ENCODE peak calls at places on chromosome 16, in six cellular contexts. One of them, this sample, is unnamed.

GRCh38 chr16:2858245-2859025 is 465 bp upstream of the PRSS22 start:
- DNase-seq in heart right ventricle: no peak
- DNase-seq in tibial artery: no peak
- DNase-seq in AG10803: no peak
- DNase-seq in HFF-Myc: no peak
- DNase-seq in GM23338: peak
- DNase-seq in this sample: no peak

GRCh38 chr16:67924140-67924906 is 7.3 kb downstream of the CTRL start:
- DNase-seq in GM23338: no peak
- DNase-seq in HFF-Myc: no peak
- DNase-seq in tibial artery: no peak
- DNase-seq in AG10803: no peak
- DNase-seq in heart right ventricle: no peak
- DNase-seq in this sample: no peak

GRCh38 chr16:52446076-52446475 is 100.9 kb downstream of the TOX3 start:
- DNase-seq in heart right ventricle: no peak
- DNase-seq in GM23338: no peak
- DNase-seq in AG10803: no peak
- DNase-seq in HFF-Myc: no peak
- DNase-seq in tibial artery: no peak
- DNase-seq in this sample: no peak

GRCh38 chr16:68237243-68238028 is 1.5 kb upstream of the ESRP2 start:
- DNase-seq in heart right ventricle: peak
- DNase-seq in tibial artery: peak
- DNase-seq in AG10803: peak
- DNase-seq in HFF-Myc: peak
- DNase-seq in GM23338: peak
- DNase-seq in this sample: peak

GRCh38 chr16:83817022-83817421 is 9.2 kb downstream of the HSBP1 start:
- DNase-seq in heart right ventricle: no peak
- DNase-seq in AG10803: no peak
- DNase-seq in HFF-Myc: no peak
- DNase-seq in tibial artery: no peak
- DNase-seq in GM23338: no peak
- DNase-seq in this sample: no peak

GRCh38 chr16:84699712-84700517 is at the start of gene USP10:
- DNase-seq in tibial artery: peak
- DNase-seq in heart right ventricle: peak
- DNase-seq in AG10803: peak
- DNase-seq in HFF-Myc: no peak
- DNase-seq in GM23338: peak
- DNase-seq in this sample: no peak

GRCh38 chr16:48347980-48348379 is 37.2 kb downstream of the SIAH1 start:
- DNase-seq in heart right ventricle: no peak
- DNase-seq in GM23338: no peak
- DNase-seq in AG10803: no peak
- DNase-seq in tibial artery: no peak
- DNase-seq in HFF-Myc: no peak
- DNase-seq in this sample: no peak

GRCh38 chr16:345686-346231 is 6.8 kb downstream of the AXIN1 start:
- DNase-seq in tibial artery: no peak
- DNase-seq in heart right ventricle: no peak
- DNase-seq in GM23338: no peak
- DNase-seq in HFF-Myc: no peak
- DNase-seq in AG10803: no peak
- DNase-seq in this sample: no peak

GRCh38 chr16:27639588-27640276 is 89.8 kb downstream of the KATNIP start:
- DNase-seq in heart right ventricle: peak
- DNase-seq in AG10803: peak
- DNase-seq in GM23338: peak
- DNase-seq in HFF-Myc: peak
- DNase-seq in tibial artery: no peak
- DNase-seq in this sample: no peak

GRCh38 chr16:54587176-54587515 is 300.6 kb upstream of the IRX3 start:
- DNase-seq in HFF-Myc: no peak
- DNase-seq in tibial artery: no peak
- DNase-seq in AG10803: no peak
- DNase-seq in heart right ventricle: no peak
- DNase-seq in GM23338: no peak
- DNase-seq in this sample: no peak

GRCh38 chr16:54584121-54584520 is 297.5 kb upstream of the IRX3 start:
- DNase-seq in GM23338: no peak
- DNase-seq in AG10803: no peak
- DNase-seq in tibial artery: no peak
- DNase-seq in HFF-Myc: no peak
- DNase-seq in heart right ventricle: no peak
- DNase-seq in this sample: no peak

GRCh38 chr16:54585966-54586365 is 299.4 kb upstream of the IRX3 start:
- DNase-seq in tibial artery: no peak
- DNase-seq in heart right ventricle: no peak
- DNase-seq in AG10803: no peak
- DNase-seq in GM23338: no peak
- DNase-seq in HFF-Myc: no peak
- DNase-seq in this sample: no peak

GRCh38 chr16:54586474-54587175 is 300.0 kb upstream of the IRX3 start:
- DNase-seq in GM23338: no peak
- DNase-seq in tibial artery: no peak
- DNase-seq in AG10803: no peak
- DNase-seq in heart right ventricle: peak
- DNase-seq in HFF-Myc: no peak
- DNase-seq in this sample: no peak

GRCh38 chr16:54585094-54585493 is 298.5 kb upstream of the IRX3 start:
- DNase-seq in GM23338: peak
- DNase-seq in tibial artery: no peak
- DNase-seq in AG10803: no peak
- DNase-seq in HFF-Myc: no peak
- DNase-seq in heart right ventricle: no peak
- DNase-seq in this sample: no peak
- H3K4me3 ChIP-seq in GM23338: peak
- H3K4me3 ChIP-seq in tibial artery: no peak
- H3K4me3 ChIP-seq in AG10803: no peak
- H3K4me3 ChIP-seq in HFF-Myc: no peak
- H3K4me3 ChIP-seq in heart right ventricle: no peak
- H3K4me3 ChIP-seq in this sample: no peak

GRCh38 chr16:50178397-50179018 is 25.4 kb downstream of the TENT4B start:
- DNase-seq in heart right ventricle: no peak
- DNase-seq in GM23338: no peak
- DNase-seq in HFF-Myc: no peak
- DNase-seq in AG10803: peak
- DNase-seq in tibial artery: no peak
- DNase-seq in this sample: no peak
- TF ChIP-seq CTCF in heart right ventricle: no peak
- TF ChIP-seq CTCF in GM23338: no peak
- TF ChIP-seq CTCF in HFF-Myc: no peak
- TF ChIP-seq CTCF in AG10803: no peak
- TF ChIP-seq CTCF in tibial artery: no peak
- TF ChIP-seq CTCF in this sample: no peak

DNA sequence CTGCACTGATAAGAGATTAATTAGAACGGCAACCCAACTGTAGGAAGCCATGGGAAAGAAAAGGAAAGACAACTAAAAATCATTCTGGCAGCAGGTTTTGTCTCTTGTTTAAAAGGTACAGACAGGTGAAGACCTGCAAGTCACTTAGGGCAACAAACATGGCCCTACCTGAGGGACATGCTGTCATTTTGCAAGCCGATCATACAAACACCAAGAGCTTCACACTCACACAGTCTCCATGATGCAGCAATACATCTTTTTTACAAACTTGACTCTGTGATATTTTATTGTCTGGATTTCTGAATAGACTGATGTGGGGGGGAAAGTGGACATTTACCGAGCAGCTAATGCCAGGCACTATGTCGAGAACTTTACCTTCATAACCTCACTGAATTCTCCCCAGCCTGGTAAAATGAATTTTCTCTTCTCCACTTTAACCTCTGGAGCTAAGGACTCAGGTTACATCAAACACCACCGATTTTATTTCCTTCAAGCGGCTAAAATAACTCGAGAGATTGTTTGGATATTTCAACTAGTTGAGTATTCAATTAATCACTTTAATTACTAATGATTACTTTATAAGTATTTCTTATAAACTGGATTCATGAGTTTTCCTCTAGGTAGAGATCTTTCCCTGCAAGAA is 101.6 kb downstream of the PARN start:
- DNase-seq in HFF-Myc: no peak
- DNase-seq in tibial artery: no peak
- DNase-seq in heart right ventricle: no peak
- DNase-seq in GM23338: no peak
- DNase-seq in AG10803: no peak
- DNase-seq in this sample: no peak
- H3K4me3 ChIP-seq in HFF-Myc: no peak
- H3K4me3 ChIP-seq in tibial artery: peak
- H3K4me3 ChIP-seq in heart right ventricle: no peak
- H3K4me3 ChIP-seq in GM23338: peak
- H3K4me3 ChIP-seq in AG10803: peak
- H3K4me3 ChIP-seq in this sample: no peak

GRCh38 chr16:87806608-87807546 is 41.1 kb upstream of the KLHDC4 start:
- DNase-seq in HFF-Myc: peak
- DNase-seq in AG10803: peak
- DNase-seq in GM23338: no peak
- DNase-seq in heart right ventricle: peak
- DNase-seq in tibial artery: peak
- DNase-seq in this sample: no peak
- TF ChIP-seq CTCF in HFF-Myc: no peak
- TF ChIP-seq CTCF in AG10803: peak
- TF ChIP-seq CTCF in GM23338: no peak
- TF ChIP-seq CTCF in heart right ventricle: no peak
- TF ChIP-seq CTCF in tibial artery: no peak
- TF ChIP-seq CTCF in this sample: peak

GRCh38 chr16:71666928-71667707 is 41.1 kb downstream of the MARVELD3 start:
- DNase-seq in HFF-Myc: no peak
- DNase-seq in GM23338: no peak
- DNase-seq in heart right ventricle: no peak
- DNase-seq in tibial artery: no peak
- DNase-seq in AG10803: no peak
- DNase-seq in this sample: no peak
- H3K4me3 ChIP-seq in HFF-Myc: no peak
- H3K4me3 ChIP-seq in GM23338: no peak
- H3K4me3 ChIP-seq in heart right ventricle: no peak
- H3K4me3 ChIP-seq in tibial artery: no peak
- H3K4me3 ChIP-seq in AG10803: no peak
- H3K4me3 ChIP-seq in this sample: no peak

GRCh38 chr16:80846275-80847013 is 42.0 kb upstream of the CDYL2 start:
- DNase-seq in GM23338: no peak
- DNase-seq in HFF-Myc: no peak
- DNase-seq in AG10803: no peak
- DNase-seq in tibial artery: no peak
- DNase-seq in heart right ventricle: no peak
- DNase-seq in this sample: no peak

GRCh38 chr16:80852261-80852872 is 48.0 kb upstream of the CDYL2 start:
- DNase-seq in GM23338: peak
- DNase-seq in AG10803: peak
- DNase-seq in heart right ventricle: no peak
- DNase-seq in tibial artery: no peak
- DNase-seq in HFF-Myc: no peak
- DNase-seq in this sample: peak
- TF ChIP-seq CTCF in GM23338: peak
- TF ChIP-seq CTCF in AG10803: peak
- TF ChIP-seq CTCF in heart right ventricle: peak
- TF ChIP-seq CTCF in tibial artery: no peak
- TF ChIP-seq CTCF in HFF-Myc: peak
- TF ChIP-seq CTCF in this sample: peak

GRCh38 chr16:81731636-81732035 is 47.5 kb upstream of the PLCG2 start:
- DNase-seq in HFF-Myc: no peak
- DNase-seq in GM23338: no peak
- DNase-seq in heart right ventricle: no peak
- DNase-seq in AG10803: no peak
- DNase-seq in tibial artery: no peak
- DNase-seq in this sample: no peak

GRCh38 chr16:81728435-81728834 is 50.7 kb upstream of the PLCG2 start:
- DNase-seq in AG10803: no peak
- DNase-seq in tibial artery: no peak
- DNase-seq in GM23338: no peak
- DNase-seq in HFF-Myc: no peak
- DNase-seq in heart right ventricle: no peak
- DNase-seq in this sample: no peak

GRCh38 chr16:81732699-81733098 is 46.4 kb upstream of the PLCG2 start:
- DNase-seq in HFF-Myc: no peak
- DNase-seq in GM23338: no peak
- DNase-seq in tibial artery: no peak
- DNase-seq in AG10803: no peak
- DNase-seq in heart right ventricle: no peak
- DNase-seq in this sample: no peak

GRCh38 chr16:81730090-81731051 is 48.7 kb upstream of the PLCG2 start:
- DNase-seq in HFF-Myc: peak
- DNase-seq in GM23338: peak
- DNase-seq in tibial artery: peak
- DNase-seq in heart right ventricle: peak
- DNase-seq in AG10803: peak
- DNase-seq in this sample: peak

DNA sequence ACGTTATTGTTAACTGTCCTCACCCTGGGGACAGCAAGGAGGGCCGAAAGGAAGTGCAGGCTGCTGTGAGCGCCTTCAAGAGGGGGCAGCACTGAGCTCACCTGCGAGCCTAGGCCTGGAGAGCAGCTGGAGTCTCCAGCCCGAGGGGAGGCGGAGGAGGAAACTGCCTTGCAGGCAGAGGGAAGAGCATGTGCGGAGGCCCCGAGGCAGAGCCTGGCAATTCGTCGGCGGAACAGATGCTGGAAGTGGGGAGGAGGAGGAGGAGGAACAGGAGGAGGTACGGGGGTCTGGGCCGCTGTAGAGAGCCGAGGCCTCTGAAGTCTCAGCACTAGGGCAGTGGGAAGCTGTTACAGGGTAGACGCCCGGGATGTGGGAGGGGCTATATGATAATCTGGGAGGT is 49.6 kb upstream of the PLCG2 start:
- DNase-seq in AG10803: no peak
- DNase-seq in tibial artery: no peak
- DNase-seq in heart right ventricle: no peak
- DNase-seq in GM23338: peak
- DNase-seq in HFF-Myc: no peak
- DNase-seq in this sample: no peak
- H3K4me3 ChIP-seq in AG10803: no peak
- H3K4me3 ChIP-seq in tibial artery: no peak
- H3K4me3 ChIP-seq in heart right ventricle: no peak
- H3K4me3 ChIP-seq in GM23338: peak
- H3K4me3 ChIP-seq in HFF-Myc: no peak
- H3K4me3 ChIP-seq in this sample: no peak

GRCh38 chr16:86074651-86075487 is 175.9 kb downstream of the IRF8 start:
- DNase-seq in HFF-Myc: no peak
- DNase-seq in AG10803: no peak
- DNase-seq in heart right ventricle: no peak
- DNase-seq in tibial artery: peak
- DNase-seq in GM23338: peak
- DNase-seq in this sample: no peak

GRCh38 chr16:86073763-86074493 is 175.0 kb downstream of the IRF8 start:
- DNase-seq in heart right ventricle: no peak
- DNase-seq in GM23338: no peak
- DNase-seq in tibial artery: peak
- DNase-seq in HFF-Myc: no peak
- DNase-seq in AG10803: no peak
- DNase-seq in this sample: no peak

GRCh38 chr16:86072328-86073102 is 173.6 kb downstream of the IRF8 start:
- DNase-seq in heart right ventricle: peak
- DNase-seq in tibial artery: peak
- DNase-seq in GM23338: peak
- DNase-seq in AG10803: peak
- DNase-seq in HFF-Myc: peak
- DNase-seq in this sample: peak

GRCh38 chr16:86071611-86072240 is 172.8 kb downstream of the IRF8 start:
- DNase-seq in GM23338: no peak
- DNase-seq in tibial artery: no peak
- DNase-seq in AG10803: no peak
- DNase-seq in HFF-Myc: no peak
- DNase-seq in heart right ventricle: no peak
- DNase-seq in this sample: no peak

GRCh38 chr16:86073103-86073625 is 174.2 kb downstream of the IRF8 start:
- DNase-seq in heart right ventricle: no peak
- DNase-seq in HFF-Myc: no peak
- DNase-seq in GM23338: no peak
- DNase-seq in AG10803: no peak
- DNase-seq in tibial artery: no peak
- DNase-seq in this sample: no peak
- TF ChIP-seq CTCF in heart right ventricle: no peak
- TF ChIP-seq CTCF in HFF-Myc: no peak
- TF ChIP-seq CTCF in GM23338: peak
- TF ChIP-seq CTCF in AG10803: no peak
- TF ChIP-seq CTCF in tibial artery: no peak
- TF ChIP-seq CTCF in this sample: no peak

This sample was measured in epithelial cell of proximal tubule.